ENCODE peak calls at places on chromosomes 5 and 9, in seven cellular contexts. B is kidney tubule cell; C is AG09319; Q is AG10803; J is NCI-H69; Z is hippocampal formation; I is CD8-positive, alpha-beta memory T cell. W is an unnamed sample.

GRCh38 chr5:31106742-31107546 is 86.5 kb upstream of the CDH6 start:
- DNase-seq in B (peak), C (peak), Q (peak), J (peak), Z (no peak), I (no peak), W (no peak)

GRCh38 chr9:124102363-124102762 is 90.8 kb downstream of the LHX2 start:
- DNase-seq in B (no peak), C (no peak), Q (no peak), J (peak), Z (no peak), I (no peak), W (no peak)

GRCh38 chr5:168048486-168048885 is 243.0 kb upstream of the WWC1 start:
- DNase-seq in B (no peak), C (no peak), Q (no peak), J (no peak), Z (no peak), I (no peak), W (no peak)

GRCh38 chr5:151480384-151480783 is 33.0 kb downstream of the SLC36A1 start:
- DNase-seq in B (no peak), C (no peak), Q (peak), J (no peak), Z (no peak), I (no peak), W (no peak)

GRCh38 chr5:37657046-37657445 is 182.8 kb downstream of the GDNF start:
- DNase-seq in B (no peak), C (no peak), Q (no peak), J (no peak), Z (no peak), I (no peak), W (no peak)

GRCh38 chr5:134600600-134600999 is 32.0 kb downstream of the SAR1B start:
- DNase-seq in B (peak), C (peak), Q (peak), J (no peak), Z (no peak), I (no peak), W (no peak)

GRCh38 chr9:116395409-116396037 is 241.9 kb downstream of the PAPPA start:
- DNase-seq in B (no peak), C (no peak), Q (no peak), J (peak), Z (no peak), I (no peak), W (no peak)

GRCh38 chr5:151605559-151605958 is 14.4 kb upstream of the FAT2 start:
- DNase-seq in B (no peak), C (no peak), Q (no peak), J (no peak), Z (no peak), I (no peak), W (no peak)

GRCh38 chr5:159995841-159996240 is 13.1 kb upstream of the TTC1 start:
- DNase-seq in B (no peak), C (no peak), Q (no peak), J (no peak), Z (no peak), I (no peak), W (no peak)

GRCh38 chr9:113587471-113588031 is 124.0 kb downstream of the RGS3 start:
- DNase-seq in B (no peak), C (no peak), Q (no peak), J (no peak), Z (no peak), I (no peak), W (no peak)

GRCh38 chr5:35707659-35708058 is 90.0 kb downstream of the SPEF2 start:
- DNase-seq in B (no peak), C (no peak), Q (no peak), J (no peak), Z (no peak), I (no peak), W (no peak)

GRCh38 chr5:150229571-150229970 is 39.7 kb downstream of the SLC6A7 start:
- DNase-seq in B (no peak), C (no peak), Q (no peak), J (no peak), Z (no peak), I (no peak), W (no peak)

GRCh38 chr9:137347928-137348327 is 45.9 kb upstream of the NRARP start:
- DNase-seq in B (no peak), C (no peak), Q (no peak), J (no peak), Z (no peak), I (no peak), W (no peak)

GRCh38 chr5:51521583-51521982 is 138.3 kb downstream of the ISL1 start:
- DNase-seq in B (no peak), C (no peak), Q (no peak), J (no peak), Z (no peak), I (no peak), W (no peak)

GRCh38 chr5:93294184-93294583 is 286.8 kb downstream of the NR2F1-AS1 start:
- DNase-seq in B (peak), C (peak), Q (peak), J (peak), Z (no peak), I (no peak), W (no peak)

GRCh38 chr5:119435436-119436132 is 16.7 kb upstream of the HSD17B4 start:
- DNase-seq in B (peak), C (no peak), Q (peak), J (peak), Z (peak), I (peak), W (peak)

GRCh38 chr9:87375397-87376073 is 122.1 kb upstream of the DAPK1 start:
- DNase-seq in B (peak), C (no peak), Q (peak), J (no peak), Z (no peak), I (no peak), W (no peak)

GRCh38 chr9:87613265-87614111 is 112.4 kb upstream of the CTSL start:
- DNase-seq in B (peak), C (no peak), Q (no peak), J (no peak), Z (no peak), I (no peak), W (no peak)

GRCh38 chr5:142748568-142749249 is 21.5 kb upstream of the ARHGAP26 start:
- DNase-seq in B (peak), C (no peak), Q (no peak), J (peak), Z (no peak), I (peak), W (no peak)

GRCh38 chr5:378976-379742 is 57.6 kb downstream of the AHRR start:
- DNase-seq in B (no peak), C (no peak), Q (peak), J (no peak), Z (no peak), I (no peak), W (no peak)

GRCh38 chr5:88826959-88827585 is 55.9 kb downstream of the MEF2C start:
- DNase-seq in B (peak), C (no peak), Q (peak), J (no peak), Z (no peak), I (no peak), W (no peak)

GRCh38 chr9:94222870-94223269 is 36.2 kb upstream of the ZNF169 start:
- DNase-seq in B (peak), C (no peak), Q (no peak), J (no peak), Z (no peak), I (no peak), W (no peak)

GRCh38 chr5:54457094-54457531 is 1.6 kb downstream of the HSPB3 start:
- DNase-seq in B (peak), C (peak), Q (peak), J (peak), Z (no peak), I (no peak), W (no peak)

GRCh38 chr5:171363846-171364245 is 23.8 kb upstream of the NPM1 start:
- DNase-seq in B (no peak), C (no peak), Q (no peak), J (no peak), Z (no peak), I (no peak), W (no peak)

GRCh38 chr5:33631139-33631538 is 190.4 kb downstream of the TARS1 start:
- DNase-seq in B (peak), C (no peak), Q (no peak), J (no peak), Z (no peak), I (no peak), W (no peak)

GRCh38 chr9:88056876-88057275 is 81.4 kb downstream of the SPATA31C2 start:
- DNase-seq in B (peak), C (no peak), Q (peak), J (no peak), Z (no peak), I (no peak), W (no peak)

GRCh38 chr5:103389846-103390245 is 131.3 kb downstream of the MACIR start:
- DNase-seq in B (no peak), C (no peak), Q (no peak), J (no peak), Z (no peak), I (no peak), W (no peak)

GRCh38 chr9:15552641-15553527 is at the start of gene CCDC171:
- DNase-seq in B (peak), C (peak), Q (peak), J (peak), Z (peak), I (peak), W (peak)

GRCh38 chr5:71767661-71768060 is 48.6 kb downstream of the CARTPT start:
- DNase-seq in B (no peak), C (no peak), Q (no peak), J (no peak), Z (no peak), I (no peak), W (no peak)

GRCh38 chr5:139788294-139788875 is 7.2 kb upstream of the PSD2 start:
- DNase-seq in B (no peak), C (no peak), Q (peak), J (no peak), Z (peak), I (no peak), W (peak)

GRCh38 chr5:138543730-138544104 is 681 bp upstream of the ETF1 start:
- DNase-seq in B (no peak), C (no peak), Q (no peak), J (no peak), Z (no peak), I (no peak), W (no peak)

GRCh38 chr5:119049824-119050449 is 20.9 kb upstream of the DMXL1 start:
- DNase-seq in B (peak), C (peak), Q (peak), J (no peak), Z (no peak), I (no peak), W (no peak)

GRCh38 chr5:32542216-32543059 is 42.9 kb upstream of the SUB1 start:
- DNase-seq in B (no peak), C (no peak), Q (no peak), J (no peak), Z (no peak), I (no peak), W (no peak)

GRCh38 chr9:4290427-4290837 is 9.4 kb downstream of the GLIS3 start:
- DNase-seq in B (peak), C (no peak), Q (no peak), J (peak), Z (no peak), I (no peak), W (no peak)

GRCh38 chr5:59842999-59843398 is 50.5 kb downstream of the PDE4D start:
- DNase-seq in B (no peak), C (no peak), Q (no peak), J (no peak), Z (no peak), I (no peak), W (no peak)

W was measured in caudate nucleus.